ENCODE peak calls at places on chromosomes 7 and 10, in five cellular contexts. One of them, this sample, is unnamed.
A peak's percentile ranks its signal among the peaks of the same experiment; 100 is the strongest.

GRCh38 chr10:117374506-117375359 is 507 bp downstream of the PDZD8 start:
- DNase-seq in SK-N-SH: peak; percentile 54
- DNase-seq in GM12878: no peak
- DNase-seq in K562: peak; percentile 21
- DNase-seq in HCT116: no peak
- DNase-seq in this sample: no peak

GRCh38 chr10:70887804-70888800 is at the start of gene PCBD1:
- DNase-seq in SK-N-SH: peak; percentile 88
- DNase-seq in K562: peak; percentile 87
- DNase-seq in HCT116: peak; percentile 54
- DNase-seq in GM12878: no peak
- DNase-seq in this sample: no peak

GRCh38 chr7:101097561-101097960 is 12.3 kb downstream of the TRIM56 start:
- DNase-seq in GM12878: no peak
- DNase-seq in K562: no peak
- DNase-seq in SK-N-SH: no peak
- DNase-seq in HCT116: no peak
- DNase-seq in this sample: no peak

GRCh38 chr7:90973146-90973545 is 291.1 kb upstream of the FZD1 start:
- DNase-seq in GM12878: no peak
- DNase-seq in HCT116: no peak
- DNase-seq in SK-N-SH: no peak
- DNase-seq in K562: no peak
- DNase-seq in this sample: no peak

GRCh38 chr10:27745719-27746363 is at the start of gene MKX:
- DNase-seq in SK-N-SH: peak; percentile 31
- DNase-seq in GM12878: no peak
- DNase-seq in K562: no peak
- DNase-seq in HCT116: no peak
- DNase-seq in this sample: no peak

GRCh38 chr10:26355241-26355640 is 82.9 kb upstream of the APBB1IP start:
- DNase-seq in K562: no peak
- DNase-seq in GM12878: no peak
- DNase-seq in SK-N-SH: no peak
- DNase-seq in HCT116: no peak
- DNase-seq in this sample: no peak

GRCh38 chr7:82481499-82482097 is 38.0 kb upstream of the CACNA2D1 start:
- DNase-seq in HCT116: peak; percentile 12
- DNase-seq in GM12878: peak; percentile 0
- DNase-seq in SK-N-SH: peak; percentile 50
- DNase-seq in K562: peak; percentile 10
- DNase-seq in this sample: no peak

GRCh38 chr7:74092321-74092963 is 8.8 kb downstream of the LIMK1 start:
- DNase-seq in SK-N-SH: peak; percentile 71
- DNase-seq in GM12878: no peak
- DNase-seq in K562: no peak
- DNase-seq in HCT116: no peak
- DNase-seq in this sample: no peak

GRCh38 chr10:119375574-119376265 is 166.8 kb downstream of the RGS10 start:
- DNase-seq in GM12878: no peak
- DNase-seq in SK-N-SH: no peak
- DNase-seq in HCT116: no peak
- DNase-seq in K562: no peak
- DNase-seq in this sample: no peak

GRCh38 chr10:28090506-28090905 is 91.6 kb upstream of the ODAD2 start:
- DNase-seq in HCT116: no peak
- DNase-seq in GM12878: no peak
- DNase-seq in SK-N-SH: no peak
- DNase-seq in K562: no peak
- DNase-seq in this sample: no peak

GRCh38 chr7:4472739-4473138 is 209.4 kb upstream of the FOXK1 start:
- DNase-seq in HCT116: no peak
- DNase-seq in SK-N-SH: no peak
- DNase-seq in K562: no peak
- DNase-seq in GM12878: no peak
- DNase-seq in this sample: no peak

GRCh38 chr10:60282771-60283353 is 106.8 kb downstream of the ANK3 start:
- DNase-seq in SK-N-SH: no peak
- DNase-seq in K562: no peak
- DNase-seq in HCT116: no peak
- DNase-seq in GM12878: no peak
- DNase-seq in this sample: no peak
- TF ChIP-seq YY1 in SK-N-SH: no peak
- TF ChIP-seq YY1 in K562: no peak
- TF ChIP-seq YY1 in HCT116: no peak
- TF ChIP-seq YY1 in GM12878: no peak
- TF ChIP-seq YY1 in this sample: no peak

GRCh38 chr10:99872367-99873162 is 90.1 kb downstream of the ABCC2 start:
- DNase-seq in HCT116: no peak
- DNase-seq in K562: no peak
- DNase-seq in SK-N-SH: no peak
- DNase-seq in GM12878: no peak
- DNase-seq in this sample: no peak

GRCh38 chr10:99874341-99875085 is 92.1 kb downstream of the ABCC2 start:
- DNase-seq in HCT116: no peak
- DNase-seq in SK-N-SH: no peak
- DNase-seq in GM12878: no peak
- DNase-seq in K562: no peak
- DNase-seq in this sample: no peak

GRCh38 chr10:99869581-99869980 is 87.1 kb downstream of the ABCC2 start:
- DNase-seq in HCT116: no peak
- DNase-seq in K562: no peak
- DNase-seq in GM12878: no peak
- DNase-seq in SK-N-SH: no peak
- DNase-seq in this sample: no peak

GRCh38 chr10:99873846-99874245 is 91.4 kb downstream of the ABCC2 start:
- DNase-seq in GM12878: no peak
- DNase-seq in SK-N-SH: no peak
- DNase-seq in HCT116: no peak
- DNase-seq in K562: no peak
- DNase-seq in this sample: no peak

DNA sequence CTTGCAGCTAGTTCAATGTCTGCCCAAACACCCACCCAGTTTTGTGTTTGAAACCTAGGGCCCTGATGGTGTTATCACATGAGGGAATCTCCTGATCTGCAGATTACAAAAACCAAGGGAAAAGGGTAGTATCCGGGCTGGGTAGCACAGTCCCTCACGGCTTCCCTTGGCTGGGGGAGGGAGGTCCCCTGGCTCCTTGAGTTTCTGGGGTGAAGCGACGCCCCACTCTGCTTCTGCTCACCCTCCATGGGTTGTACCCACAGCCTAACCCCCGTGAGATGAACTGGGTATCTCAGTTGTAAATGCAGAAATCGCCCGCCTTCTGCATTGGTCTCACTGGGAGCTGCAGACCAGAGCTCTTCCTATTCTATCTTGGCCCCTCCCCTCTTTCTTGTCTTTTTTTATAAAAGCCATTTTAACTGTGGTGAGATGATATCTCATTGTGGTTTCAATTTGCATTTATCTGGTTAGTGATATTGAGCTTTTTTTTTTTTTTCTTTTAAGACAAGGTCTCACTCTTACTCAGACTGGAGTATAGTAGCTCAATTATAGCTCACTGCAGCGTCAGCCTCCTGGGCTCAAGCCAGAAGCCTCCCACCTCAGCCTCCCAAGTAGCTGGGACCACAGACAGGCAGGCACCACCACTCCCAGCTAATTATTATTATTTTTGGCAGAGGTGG is 87.8 kb downstream of the ABCC2 start:
- DNase-seq in HCT116: no peak
- DNase-seq in SK-N-SH: no peak
- DNase-seq in GM12878: no peak
- DNase-seq in K562: no peak
- DNase-seq in this sample: no peak
- TF ChIP-seq YY1 in HCT116: no peak
- TF ChIP-seq YY1 in SK-N-SH: no peak
- TF ChIP-seq YY1 in GM12878: no peak
- TF ChIP-seq YY1 in K562: no peak
- TF ChIP-seq YY1 in this sample: no peak

GRCh38 chr10:45353176-45353575 is 20.8 kb upstream of the ALOX5 start:
- DNase-seq in HCT116: no peak
- DNase-seq in SK-N-SH: no peak
- DNase-seq in K562: no peak
- DNase-seq in GM12878: no peak
- DNase-seq in this sample: no peak
- TF ChIP-seq YY1 in HCT116: no peak
- TF ChIP-seq YY1 in SK-N-SH: no peak
- TF ChIP-seq YY1 in K562: no peak
- TF ChIP-seq YY1 in GM12878: no peak
- TF ChIP-seq YY1 in this sample: no peak

GRCh38 chr10:19212590-19212989 is 164.0 kb downstream of the MALRD1 start:
- DNase-seq in HCT116: no peak
- DNase-seq in K562: no peak
- DNase-seq in SK-N-SH: no peak
- DNase-seq in GM12878: no peak
- DNase-seq in this sample: no peak

GRCh38 chr10:19204239-19204917 is 155.8 kb downstream of the MALRD1 start:
- DNase-seq in SK-N-SH: no peak
- DNase-seq in K562: no peak
- DNase-seq in HCT116: no peak
- DNase-seq in GM12878: no peak
- DNase-seq in this sample: no peak

DNA sequence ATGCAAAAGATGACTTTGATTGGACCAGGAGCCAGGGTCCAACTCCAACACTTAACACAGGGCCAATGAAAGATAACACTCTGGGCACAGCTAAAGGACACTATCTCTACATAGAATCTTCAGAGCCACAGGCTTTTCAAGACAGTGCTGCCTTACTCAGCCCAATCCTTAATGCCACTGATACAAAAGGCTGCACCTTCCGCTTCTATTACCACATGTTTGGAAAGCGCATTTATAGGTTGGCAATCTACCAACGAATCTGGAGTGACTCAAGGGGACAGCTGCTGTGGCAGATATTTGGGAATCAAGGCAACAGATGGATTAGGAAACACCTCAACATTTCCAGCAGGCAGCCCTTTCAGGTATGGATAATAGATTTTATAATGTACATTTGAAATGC is 160.7 kb downstream of the MALRD1 start:
- DNase-seq in HCT116: no peak
- DNase-seq in GM12878: no peak
- DNase-seq in K562: no peak
- DNase-seq in SK-N-SH: peak; percentile 26
- DNase-seq in this sample: no peak
- TF ChIP-seq YY1 in HCT116: no peak
- TF ChIP-seq YY1 in GM12878: no peak
- TF ChIP-seq YY1 in K562: no peak
- TF ChIP-seq YY1 in SK-N-SH: no peak
- TF ChIP-seq YY1 in this sample: no peak

DNA sequence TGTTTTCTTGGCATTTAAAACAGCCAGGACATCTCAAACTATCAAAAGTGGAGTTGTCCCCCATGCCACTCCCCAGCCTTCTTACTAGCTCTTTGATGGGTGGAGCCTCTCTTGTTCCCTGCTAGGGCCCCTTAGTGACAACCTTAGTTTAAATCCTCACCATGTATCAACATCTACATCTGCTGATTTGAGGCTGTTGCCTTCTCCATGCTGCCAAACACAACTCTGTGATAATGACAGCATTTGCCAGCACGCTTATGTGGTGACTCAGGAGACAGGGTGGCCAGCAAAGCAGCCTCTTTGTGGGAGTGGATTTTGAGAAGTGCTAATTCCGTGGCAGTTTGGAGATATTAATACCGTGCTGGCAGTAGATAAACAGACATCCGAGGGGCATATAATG is 145.4 kb downstream of the LRRC4 start:
- DNase-seq in GM12878: no peak
- DNase-seq in K562: peak; percentile 77
- DNase-seq in SK-N-SH: no peak
- DNase-seq in HCT116: no peak
- DNase-seq in this sample: no peak
- TF ChIP-seq YY1 in GM12878: no peak
- TF ChIP-seq YY1 in K562: no peak
- TF ChIP-seq YY1 in SK-N-SH: no peak
- TF ChIP-seq YY1 in HCT116: no peak
- TF ChIP-seq YY1 in this sample: no peak

GRCh38 chr7:17038160-17038782 is 156.5 kb upstream of the AGR3 start:
- DNase-seq in HCT116: no peak
- DNase-seq in K562: no peak
- DNase-seq in SK-N-SH: no peak
- DNase-seq in GM12878: no peak
- DNase-seq in this sample: no peak

GRCh38 chr7:17036584-17036983 is 154.8 kb upstream of the AGR3 start:
- DNase-seq in K562: no peak
- DNase-seq in HCT116: no peak
- DNase-seq in GM12878: no peak
- DNase-seq in SK-N-SH: no peak
- DNase-seq in this sample: no peak

GRCh38 chr7:17040701-17041100 is 158.9 kb upstream of the AGR3 start:
- DNase-seq in GM12878: no peak
- DNase-seq in HCT116: no peak
- DNase-seq in K562: no peak
- DNase-seq in SK-N-SH: no peak
- DNase-seq in this sample: no peak

GRCh38 chr7:17039372-17039771 is 157.6 kb upstream of the AGR3 start:
- DNase-seq in GM12878: no peak
- DNase-seq in K562: no peak
- DNase-seq in HCT116: no peak
- DNase-seq in SK-N-SH: no peak
- DNase-seq in this sample: no peak

DNA sequence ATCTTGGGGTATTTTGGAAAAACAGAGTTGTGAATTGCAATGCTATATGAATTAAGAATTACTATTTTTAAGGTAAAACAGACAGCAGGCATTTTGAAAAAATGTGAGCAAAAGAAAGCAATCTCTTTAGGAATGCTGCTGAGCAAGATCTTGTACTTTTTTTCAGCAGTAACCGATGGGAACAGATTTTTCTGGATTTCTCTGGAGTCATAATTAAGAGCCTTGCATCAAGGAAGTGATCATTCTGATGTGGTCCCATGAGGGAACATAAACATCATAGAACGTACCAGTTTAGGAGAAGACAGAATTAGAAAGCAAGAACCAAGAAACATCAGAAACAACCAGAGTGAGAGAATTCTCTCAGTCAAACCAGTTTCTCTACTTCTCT is 157.0 kb upstream of the AGR3 start:
- DNase-seq in GM12878: no peak
- DNase-seq in SK-N-SH: no peak
- DNase-seq in HCT116: no peak
- DNase-seq in K562: no peak
- DNase-seq in this sample: no peak
- TF ChIP-seq YY1 in GM12878: no peak
- TF ChIP-seq YY1 in SK-N-SH: no peak
- TF ChIP-seq YY1 in HCT116: no peak
- TF ChIP-seq YY1 in K562: no peak
- TF ChIP-seq YY1 in this sample: no peak

DNA sequence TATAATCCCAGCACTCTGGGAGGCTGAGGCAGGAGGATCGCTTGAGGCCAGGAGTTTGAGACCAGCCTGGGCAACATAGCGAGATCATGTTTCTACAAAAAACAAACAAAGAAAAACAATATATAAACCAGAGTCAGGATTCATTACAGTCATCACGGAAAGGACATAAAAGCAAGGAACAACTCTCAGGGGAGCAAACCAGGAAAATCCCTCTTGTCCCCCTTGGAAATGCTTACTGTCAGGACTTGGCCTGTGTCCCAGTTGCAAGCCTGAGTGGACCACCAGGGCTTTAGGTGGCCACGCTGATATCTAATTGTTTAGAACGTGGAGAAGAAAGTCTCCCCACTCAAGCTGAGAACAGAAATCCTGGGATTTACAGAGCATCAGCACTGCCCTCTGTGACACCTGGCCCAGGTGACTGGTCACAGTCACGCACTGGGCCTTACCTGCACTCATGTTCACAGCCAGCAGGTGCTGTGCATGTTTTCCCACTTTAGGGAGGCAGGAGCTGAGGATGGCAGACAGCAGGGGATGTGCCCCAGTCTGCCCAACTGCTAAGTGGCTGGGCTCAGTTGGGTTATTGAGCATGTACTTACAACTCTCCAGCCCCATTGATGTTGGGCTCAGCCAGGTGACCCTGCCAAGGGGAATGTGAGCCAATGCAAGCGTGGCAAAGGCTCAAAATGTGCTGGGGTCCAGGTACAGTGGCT is 60.9 kb downstream of the TMEM130 start:
- DNase-seq in GM12878: no peak
- DNase-seq in K562: no peak
- DNase-seq in HCT116: no peak
- DNase-seq in SK-N-SH: no peak
- DNase-seq in this sample: no peak
- TF ChIP-seq YY1 in GM12878: no peak
- TF ChIP-seq YY1 in K562: no peak
- TF ChIP-seq YY1 in HCT116: no peak
- TF ChIP-seq YY1 in SK-N-SH: no peak
- TF ChIP-seq YY1 in this sample: no peak

This sample was measured in NT2/D1.